ENCODE peak calls at places on chromosomes 1 and 21, in seven cellular contexts. D is GM23248, N is MM.1S, G is DND-41, C is mammary epithelial cell, U is mesenchymal stem cell, K is SK-N-SH. P is an unnamed sample. For H3K27me3, the result is how much of the 10 kb centered on the place peaks cover.

GRCh38 chr1:201593200-201593828 is 54.4 kb downstream of the NAV1 start:
- DNase-seq in K (peak), G (no peak), C (peak), U (peak), N (no peak), D (peak), P (no peak)

GRCh38 chr1:160346953-160347352 is 3.8 kb downstream of the NCSTN start:
- DNase-seq in D (no peak), G (no peak), N (no peak), U (no peak), C (no peak), K (no peak), P (peak)

GRCh38 chr1:161885759-161886158 is 119.6 kb downstream of the ATF6 start:
- DNase-seq in C (no peak), G (no peak), U (no peak), D (no peak), K (no peak), N (no peak), P (no peak)

GRCh38 chr1:181129771-181130606 is 41.5 kb downstream of the IER5 start:
- DNase-seq in C (no peak), D (no peak), G (no peak), K (no peak), N (no peak), U (no peak), P (no peak)

GRCh38 chr1:228081578-228082259 is 789 bp upstream of the ARF1 start:
- DNase-seq in K (peak), G (peak), U (peak), D (peak), N (peak), C (no peak), P (peak)

GRCh38 chr1:84892657-84893618 is at the start of gene LPAR3:
- DNase-seq in N (no peak), U (peak), C (peak), K (peak), G (no peak), D (peak), P (no peak)

GRCh38 chr1:224380003-224380402 is 23.3 kb downstream of the CNIH4 start:
- DNase-seq in G (peak), N (peak), C (no peak), U (no peak), K (no peak), D (no peak), P (no peak)

GRCh38 chr1:145997156-145998023 is 1.0 kb upstream of the TXNIP start:
- DNase-seq in C (no peak), D (no peak), N (peak), G (peak), U (no peak), K (peak), P (peak)

GRCh38 chr1:175188936-175189335 is 3.6 kb downstream of the KIAA0040 start:
- DNase-seq in G (peak), K (no peak), C (no peak), N (peak), U (no peak), D (no peak), P (peak)

GRCh38 chr1:15100369-15101111 is 53.0 kb upstream of the TMEM51 start:
- DNase-seq in D (peak), N (peak), K (peak), U (peak), G (peak), C (peak), P (peak)

GRCh38 chr1:84300991-84301758 is at the start of gene SAMD13:
- DNase-seq in K (peak), G (peak), D (peak), U (peak), C (peak), N (peak), P (peak)

GRCh38 chr1:12600335-12600734 is 17.7 kb downstream of the DHRS3 start:
- DNase-seq in U (no peak), K (no peak), C (no peak), G (no peak), N (no peak), D (no peak), P (no peak)

GRCh38 chr1:221741364-221741970 is 422 bp downstream of the DUSP10 start:
- DNase-seq in K (peak), N (no peak), G (peak), D (peak), U (peak), C (no peak), P (no peak)

GRCh38 chr21:34968414-34969333 is 80.4 kb downstream of the RUNX1 start:
- DNase-seq in D (no peak), K (no peak), C (no peak), U (no peak), N (no peak), G (no peak), P (no peak)

GRCh38 chr1:222240536-222241181 is 307.2 kb downstream of the HHIPL2 start:
- DNase-seq in K (no peak), G (no peak), D (peak), C (peak), U (peak), N (no peak), P (no peak)

GRCh38 chr1:174742805-174743653 is 256.7 kb upstream of the CACYBP start:
- DNase-seq in D (peak), U (no peak), K (no peak), G (no peak), N (no peak), C (peak), P (no peak)

GRCh38 chr21:36584980-36585940 is 105.3 kb upstream of the CLDN14 start:
- DNase-seq in K (no peak), G (peak), C (no peak), D (no peak), N (peak), U (no peak), P (peak)

GRCh38 chr1:173424786-173425407 is 52.2 kb upstream of the PRDX6 start:
- DNase-seq in K (no peak), D (peak), U (no peak), G (no peak), N (no peak), C (peak), P (no peak)

GRCh38 chr1:165632152-165632469 is 1.1 kb downstream of the MGST3 start:
- DNase-seq in U (no peak), N (no peak), G (no peak), D (no peak), C (no peak), K (no peak), P (no peak)

GRCh38 chr1:234605983-234606730 is 3.8 kb downstream of the IRF2BP2 start:
- DNase-seq in K (no peak), G (peak), U (peak), D (peak), N (peak), C (peak), P (no peak)

GRCh38 chr21:43916691-43917514 is 51.9 kb downstream of the AGPAT3 start:
- DNase-seq in D (peak), U (no peak), C (peak), K (no peak), G (peak), N (peak), P (peak)

GRCh38 chr1:201286445-201286844 is 3.1 kb downstream of the PKP1 start:
- DNase-seq in G (no peak), C (no peak), D (no peak), N (no peak), K (no peak), U (no peak), P (no peak)

GRCh38 chr1:113976609-113977278 is 2.5 kb upstream of the OLFML3 start:
- DNase-seq in K (peak), C (no peak), G (no peak), U (peak), D (peak), N (no peak), P (peak)

GRCh38 chr1:150302338-150302737 is 8.7 kb downstream of the MRPS21 start:
- DNase-seq in N (no peak), G (no peak), K (no peak), C (no peak), U (peak), D (no peak), P (peak)

GRCh38 chr1:53481456-53481855 is 22.3 kb downstream of the DMRTB1 start:
- DNase-seq in K (no peak), N (no peak), D (no peak), U (no peak), C (no peak), G (no peak), P (no peak)
- H3K27me3 ChIP-seq in K (under half), N (under half), D (under half), U (half or more), C (under half), G (under half), P (under half)

GRCh38 chr1:156096640-156097391 is 14.6 kb upstream of the MEX3A start:
- DNase-seq in D (peak), N (peak), C (peak), K (peak), G (peak), U (peak), P (peak)

GRCh38 chr1:156097499-156098178 is 15.4 kb upstream of the MEX3A start:
- DNase-seq in C (no peak), U (no peak), D (no peak), N (no peak), G (no peak), K (no peak), P (no peak)

GRCh38 chr1:156099282-156099681 is 15.2 kb upstream of the LMNA start:
- DNase-seq in N (no peak), G (no peak), D (no peak), C (no peak), U (no peak), K (no peak), P (no peak)

GRCh38 chr1:156100205-156100995 is 14.1 kb upstream of the LMNA start:
- DNase-seq in G (no peak), K (peak), U (no peak), D (no peak), N (no peak), C (peak), P (no peak)

DNA sequence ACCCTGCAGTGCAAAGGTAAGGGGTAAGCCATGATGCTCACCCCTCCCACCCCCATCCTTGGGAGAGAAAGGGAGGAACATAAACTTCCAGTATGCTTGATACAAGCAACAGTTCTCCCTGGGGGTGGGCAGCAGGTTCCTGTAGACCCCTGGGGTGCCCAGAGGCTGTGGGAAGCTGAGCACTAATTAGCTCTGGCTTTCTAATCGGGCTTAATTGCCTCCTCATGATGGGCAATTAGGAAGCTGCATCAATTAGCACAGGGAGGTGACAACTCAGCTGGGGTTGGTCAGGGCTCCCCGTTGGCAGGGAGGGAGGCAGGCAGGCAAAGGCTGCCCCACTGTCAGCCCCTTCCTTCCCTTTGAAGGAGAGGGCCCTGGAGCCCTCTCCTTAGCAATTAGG is 15.7 kb upstream of the LMNA start:
- DNase-seq in G (no peak), D (no peak), N (no peak), U (no peak), C (no peak), K (no peak), P (no peak)
- H3K4me3 ChIP-seq in G (no peak), D (no peak), N (no peak), U (no peak), C (no peak), K (no peak), P (no peak)

GRCh38 chr1:54565113-54565501 is 17.1 kb downstream of the ACOT11 start:
- DNase-seq in G (no peak), C (no peak), D (no peak), K (no peak), U (no peak), N (no peak), P (no peak)
- H3K4me2 ChIP-seq in G (no peak), C (no peak), D (no peak), K (no peak), U (no peak), N (no peak), P (no peak)

GRCh38 chr1:54500030-54500389 is 48.0 kb upstream of the ACOT11 start:
- DNase-seq in N (no peak), D (no peak), K (no peak), G (no peak), U (no peak), C (no peak), P (peak)

GRCh38 chr1:54501849-54502248 is 46.2 kb upstream of the ACOT11 start:
- DNase-seq in G (no peak), U (no peak), D (no peak), C (no peak), K (no peak), N (no peak), P (peak)

GRCh38 chr1:54497338-54497737 is 50.7 kb upstream of the ACOT11 start:
- DNase-seq in G (no peak), K (no peak), C (no peak), D (no peak), N (no peak), U (no peak), P (peak)

GRCh38 chr1:54498383-54499096 is 49.5 kb upstream of the ACOT11 start:
- DNase-seq in K (peak), G (no peak), C (no peak), U (peak), D (no peak), N (no peak), P (peak)

GRCh38 chr1:54499097-54500029 is 48.7 kb upstream of the ACOT11 start:
- DNase-seq in K (peak), C (peak), N (peak), U (peak), D (peak), G (peak), P (peak)
- H3K27me3 ChIP-seq in K (under half), C (under half), N (under half), U (half or more), D (under half), G (under half), P (under half)

GRCh38 chr1:111198836-111199235 is 1.6 kb downstream of the DENND2D start:
- DNase-seq in U (no peak), N (no peak), G (peak), D (no peak), C (no peak), K (no peak), P (no peak)
- H3K4me3 ChIP-seq in U (no peak), N (no peak), G (peak), D (no peak), C (no peak), K (no peak), P (no peak)

GRCh38 chr21:33314096-33314495 is 10.7 kb upstream of the IFNAR1 start:
- DNase-seq in N (no peak), U (no peak), D (peak), K (no peak), G (no peak), C (peak), P (no peak)
- H3K4me2 ChIP-seq in N (no peak), U (no peak), D (no peak), K (no peak), G (no peak), C (no peak), P (no peak)

P was measured in Karpas-422.